ENCODE peak calls at places on chromosomes 12 and 14, in six cellular contexts. One of them, this sample, is unnamed.

GRCh38 chr14:25048170-25049126 is 1.5 kb downstream of the STXBP6 start:
- DNase-seq in A549: no peak
- DNase-seq in IMR-90: peak
- DNase-seq in GM12878: no peak
- DNase-seq in HepG2: no peak
- DNase-seq in K562: peak
- DNase-seq in this sample: no peak

GRCh38 chr12:119512772-119513497 is 80.6 kb upstream of the TMEM233 start:
- DNase-seq in A549: no peak
- DNase-seq in IMR-90: no peak
- DNase-seq in GM12878: no peak
- DNase-seq in HepG2: peak
- DNase-seq in K562: peak
- DNase-seq in this sample: no peak

GRCh38 chr12:127383281-127383680 is 883.7 kb upstream of the TMEM132C start:
- DNase-seq in A549: peak
- DNase-seq in IMR-90: no peak
- DNase-seq in GM12878: no peak
- DNase-seq in HepG2: no peak
- DNase-seq in K562: no peak
- DNase-seq in this sample: no peak

GRCh38 chr12:84793558-84794367 is 118.8 kb downstream of the SLC6A15 start:
- DNase-seq in A549: no peak
- DNase-seq in IMR-90: peak
- DNase-seq in GM12878: no peak
- DNase-seq in HepG2: no peak
- DNase-seq in K562: no peak
- DNase-seq in this sample: no peak

GRCh38 chr12:106581543-106582263 is 1.1 kb upstream of the RFX4 start:
- DNase-seq in A549: no peak
- DNase-seq in IMR-90: no peak
- DNase-seq in GM12878: no peak
- DNase-seq in HepG2: no peak
- DNase-seq in K562: no peak
- DNase-seq in this sample: peak

GRCh38 chr14:106222736-106223135 is 696.4 kb downstream of the TMEM121 start:
- DNase-seq in A549: no peak
- DNase-seq in IMR-90: no peak
- DNase-seq in GM12878: no peak
- DNase-seq in HepG2: no peak
- DNase-seq in K562: no peak
- DNase-seq in this sample: no peak

GRCh38 chr12:93153321-93153720 is 224.2 kb upstream of the EEA1 start:
- DNase-seq in A549: no peak
- DNase-seq in IMR-90: peak
- DNase-seq in GM12878: no peak
- DNase-seq in HepG2: no peak
- DNase-seq in K562: no peak
- DNase-seq in this sample: no peak

GRCh38 chr12:122250047-122250446 is 16.2 kb downstream of the VPS33A start:
- DNase-seq in A549: no peak
- DNase-seq in IMR-90: no peak
- DNase-seq in GM12878: no peak
- DNase-seq in HepG2: no peak
- DNase-seq in K562: no peak
- DNase-seq in this sample: no peak

GRCh38 chr12:96889273-96889933 is 17.7 kb upstream of the NEDD1 start:
- DNase-seq in A549: peak
- DNase-seq in IMR-90: peak
- DNase-seq in GM12878: no peak
- DNase-seq in HepG2: no peak
- DNase-seq in K562: no peak
- DNase-seq in this sample: no peak

GRCh38 chr12:68831272-68831671 is 23.3 kb downstream of the MDM2 start:
- DNase-seq in A549: no peak
- DNase-seq in IMR-90: no peak
- DNase-seq in GM12878: no peak
- DNase-seq in HepG2: no peak
- DNase-seq in K562: no peak
- DNase-seq in this sample: no peak

GRCh38 chr14:60317609-60318008 is 68.6 kb downstream of the PPM1A start:
- DNase-seq in A549: no peak
- DNase-seq in IMR-90: no peak
- DNase-seq in GM12878: no peak
- DNase-seq in HepG2: no peak
- DNase-seq in K562: no peak
- DNase-seq in this sample: no peak

GRCh38 chr14:95254356-95254755 is 65.4 kb downstream of the CLMN start:
- DNase-seq in A549: no peak
- DNase-seq in IMR-90: no peak
- DNase-seq in GM12878: no peak
- DNase-seq in HepG2: no peak
- DNase-seq in K562: no peak
- DNase-seq in this sample: no peak

GRCh38 chr14:100857196-100857922 is 31.4 kb downstream of the MEG3 start:
- DNase-seq in A549: no peak
- DNase-seq in IMR-90: no peak
- DNase-seq in GM12878: no peak
- DNase-seq in HepG2: no peak
- DNase-seq in K562: no peak
- DNase-seq in this sample: peak

GRCh38 chr12:57519758-57520007 is 631 bp downstream of the DDIT3 start:
- DNase-seq in A549: no peak
- DNase-seq in IMR-90: no peak
- DNase-seq in GM12878: no peak
- DNase-seq in HepG2: no peak
- DNase-seq in K562: no peak
- DNase-seq in this sample: no peak

GRCh38 chr12:51730745-51731144 is 117.8 kb downstream of the FIGNL2 start:
- DNase-seq in A549: no peak
- DNase-seq in IMR-90: no peak
- DNase-seq in GM12878: no peak
- DNase-seq in HepG2: no peak
- DNase-seq in K562: no peak
- DNase-seq in this sample: no peak

GRCh38 chr12:12807970-12808702 is 5.0 kb upstream of the DDX47 start:
- DNase-seq in A549: no peak
- DNase-seq in IMR-90: peak
- DNase-seq in GM12878: peak
- DNase-seq in HepG2: no peak
- DNase-seq in K562: no peak
- DNase-seq in this sample: no peak

GRCh38 chr14:103296987-103297386 is 37.0 kb upstream of the EIF5 start:
- DNase-seq in A549: peak
- DNase-seq in IMR-90: no peak
- DNase-seq in GM12878: no peak
- DNase-seq in HepG2: no peak
- DNase-seq in K562: no peak
- DNase-seq in this sample: peak

GRCh38 chr14:50937325-50937724 is 7.0 kb downstream of the PYGL start:
- DNase-seq in A549: no peak
- DNase-seq in IMR-90: peak
- DNase-seq in GM12878: no peak
- DNase-seq in HepG2: no peak
- DNase-seq in K562: no peak
- DNase-seq in this sample: no peak

GRCh38 chr12:115108129-115109100 is 424.4 kb upstream of the TBX3 start:
- DNase-seq in A549: no peak
- DNase-seq in IMR-90: no peak
- DNase-seq in GM12878: no peak
- DNase-seq in HepG2: no peak
- DNase-seq in K562: no peak
- DNase-seq in this sample: no peak

DNA sequence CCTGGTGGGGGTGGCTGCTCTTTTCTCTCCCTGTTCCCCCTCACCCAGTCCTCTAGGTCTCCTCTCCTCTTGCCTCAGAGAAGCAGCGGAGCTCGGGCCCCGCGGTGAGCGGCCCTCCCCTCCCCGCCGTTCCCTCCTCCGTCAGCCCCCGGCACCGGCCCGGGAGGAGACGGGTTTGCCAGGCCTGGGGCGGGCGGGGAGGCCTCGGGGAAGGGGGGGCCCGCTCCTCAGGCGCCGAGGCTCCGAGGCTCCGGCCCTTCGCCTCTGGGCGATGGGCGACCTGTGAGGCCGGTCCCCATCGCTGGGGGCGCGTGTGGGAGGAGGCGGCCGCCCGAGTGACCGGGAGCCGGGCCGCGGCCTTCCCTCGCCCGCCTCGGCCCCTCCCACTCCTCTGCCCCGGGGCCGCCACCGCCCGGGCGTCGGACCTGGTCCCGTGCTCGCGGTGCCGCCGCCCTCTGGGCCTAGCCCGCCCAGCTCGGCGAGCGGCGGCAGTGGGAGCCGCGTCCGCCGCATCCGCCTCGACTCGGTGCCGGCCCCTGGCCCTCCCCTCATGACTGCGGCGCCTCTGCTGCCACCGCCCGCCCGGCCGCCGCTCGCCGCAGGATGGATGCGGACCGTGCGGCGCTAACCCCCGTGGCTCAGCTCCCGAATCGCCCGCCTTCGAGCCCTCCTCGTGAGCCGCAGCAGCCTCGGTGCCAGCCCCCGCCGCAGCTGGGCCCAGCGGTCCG is 458 bp downstream of the WNK1 start:
- DNase-seq in A549: peak
- DNase-seq in IMR-90: peak
- DNase-seq in GM12878: no peak
- DNase-seq in HepG2: no peak
- DNase-seq in K562: peak
- DNase-seq in this sample: peak
- TF ChIP-seq SMC3 in A549: no peak
- TF ChIP-seq SMC3 in IMR-90: no peak
- TF ChIP-seq SMC3 in GM12878: no peak
- TF ChIP-seq SMC3 in HepG2: no peak
- TF ChIP-seq SMC3 in K562: no peak
- TF ChIP-seq SMC3 in this sample: no peak

DNA sequence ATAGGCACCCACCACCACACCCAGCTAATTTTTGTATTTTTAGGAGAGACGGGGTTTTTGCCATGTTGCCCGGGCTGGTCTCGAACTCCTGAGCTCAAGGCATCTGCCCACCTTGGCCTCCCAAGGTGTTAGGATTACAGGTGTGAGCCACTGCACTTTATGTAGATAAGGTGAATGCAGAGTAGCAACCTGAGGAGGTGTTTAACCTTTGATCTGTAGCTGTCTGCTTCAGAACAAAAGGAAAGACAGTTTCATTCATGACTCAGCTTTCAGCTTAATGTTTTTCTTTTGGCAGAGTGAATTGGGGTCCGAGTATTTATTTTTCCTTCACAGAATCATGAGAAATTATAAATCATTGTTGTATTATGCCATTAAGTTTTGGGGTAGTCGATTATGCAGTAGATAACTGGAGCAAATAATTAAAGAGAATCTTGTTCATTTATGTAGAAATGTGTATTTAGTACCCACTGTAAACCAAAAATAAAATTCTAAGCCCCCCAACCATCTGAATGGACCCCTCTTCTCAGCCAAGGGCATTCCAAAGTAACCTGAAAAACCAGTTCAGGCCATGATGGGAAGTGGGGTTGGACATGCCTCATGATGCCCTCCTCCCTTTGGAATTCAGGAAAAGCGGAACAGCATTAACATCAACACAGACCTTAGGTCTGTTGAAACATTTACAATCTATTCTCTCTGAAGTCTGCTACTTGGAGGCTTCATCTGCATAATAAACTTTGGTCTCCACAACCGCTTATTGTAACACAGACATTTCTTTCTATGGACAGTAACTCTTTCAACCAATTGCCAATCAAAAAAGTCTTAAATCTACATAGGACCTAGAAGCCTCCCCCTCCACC is 10.7 kb upstream of the STX2 start:
- DNase-seq in A549: no peak
- DNase-seq in IMR-90: no peak
- DNase-seq in GM12878: no peak
- DNase-seq in HepG2: peak
- DNase-seq in K562: no peak
- DNase-seq in this sample: no peak
- TF ChIP-seq SMC3 in A549: no peak
- TF ChIP-seq SMC3 in IMR-90: no peak
- TF ChIP-seq SMC3 in GM12878: no peak
- TF ChIP-seq SMC3 in HepG2: no peak
- TF ChIP-seq SMC3 in K562: no peak
- TF ChIP-seq SMC3 in this sample: no peak

GRCh38 chr12:87779858-87780498 is 249.2 kb downstream of the C12orf50 start:
- DNase-seq in A549: peak
- DNase-seq in IMR-90: no peak
- DNase-seq in GM12878: no peak
- DNase-seq in HepG2: no peak
- DNase-seq in K562: no peak
- DNase-seq in this sample: no peak
- TF ChIP-seq SMC3 in A549: no peak
- TF ChIP-seq SMC3 in IMR-90: no peak
- TF ChIP-seq SMC3 in GM12878: no peak
- TF ChIP-seq SMC3 in HepG2: no peak
- TF ChIP-seq SMC3 in K562: no peak
- TF ChIP-seq SMC3 in this sample: no peak

GRCh38 chr14:64463873-64464272 is 1.4 kb upstream of the AKAP5 start:
- DNase-seq in A549: no peak
- DNase-seq in IMR-90: no peak
- DNase-seq in GM12878: no peak
- DNase-seq in HepG2: no peak
- DNase-seq in K562: no peak
- DNase-seq in this sample: no peak

GRCh38 chr14:64464695-64465094 is 604 bp upstream of the AKAP5 start:
- DNase-seq in A549: no peak
- DNase-seq in IMR-90: no peak
- DNase-seq in GM12878: no peak
- DNase-seq in HepG2: no peak
- DNase-seq in K562: no peak
- DNase-seq in this sample: no peak

GRCh38 chr14:64465856-64466554 is 706 bp downstream of the AKAP5 start:
- DNase-seq in A549: peak
- DNase-seq in IMR-90: peak
- DNase-seq in GM12878: no peak
- DNase-seq in HepG2: no peak
- DNase-seq in K562: no peak
- DNase-seq in this sample: peak

GRCh38 chr14:64467131-64467530 is 1.8 kb downstream of the AKAP5 start:
- DNase-seq in A549: no peak
- DNase-seq in IMR-90: no peak
- DNase-seq in GM12878: no peak
- DNase-seq in HepG2: no peak
- DNase-seq in K562: no peak
- DNase-seq in this sample: no peak

DNA sequence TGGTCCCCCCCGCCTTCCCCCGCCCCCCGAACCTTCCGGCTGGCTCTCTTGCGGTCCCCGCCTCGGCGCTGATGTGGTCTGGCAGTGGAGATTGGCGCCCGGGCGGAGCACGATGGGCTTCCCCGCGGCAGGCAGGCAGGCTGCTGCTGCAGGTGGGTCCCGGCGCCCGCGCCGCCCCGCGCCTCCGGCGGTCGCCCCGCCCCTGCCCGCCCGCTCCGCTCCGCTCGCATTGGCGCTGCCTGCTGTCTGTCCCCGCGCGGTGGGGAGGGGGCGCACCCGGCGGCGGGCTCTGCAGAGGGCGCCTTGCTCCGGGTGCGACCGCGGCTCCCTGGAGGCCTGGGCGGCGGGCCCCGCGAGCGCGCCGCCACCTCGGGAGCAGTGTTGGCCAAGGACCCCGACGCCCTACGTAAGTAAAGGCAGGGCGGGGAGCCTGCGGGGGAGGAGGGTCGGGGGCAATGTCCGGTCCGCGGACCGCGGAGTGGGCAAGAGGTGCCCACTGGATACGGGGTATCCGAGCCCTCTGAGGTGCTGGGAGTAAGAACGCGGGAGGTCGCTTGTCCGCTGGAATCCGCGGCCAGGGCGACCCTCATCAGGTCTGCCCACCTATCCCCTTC is at the start of gene AKAP5:
- DNase-seq in A549: peak
- DNase-seq in IMR-90: peak
- DNase-seq in GM12878: no peak
- DNase-seq in HepG2: peak
- DNase-seq in K562: peak
- DNase-seq in this sample: peak
- TF ChIP-seq SMC3 in A549: no peak
- TF ChIP-seq SMC3 in IMR-90: no peak
- TF ChIP-seq SMC3 in GM12878: no peak
- TF ChIP-seq SMC3 in HepG2: no peak
- TF ChIP-seq SMC3 in K562: no peak
- TF ChIP-seq SMC3 in this sample: no peak

This sample was measured in SK-N-SH.